ENCODE peak calls at places on chromosome 4, in nine cellular contexts. Z is astrocyte, G is foreskin fibroblast, C is brain microvascular endothelial cell, L is upper lobe of right lung, X is endodermal cell, Y is tibial artery, B is NB4, O is fibroblast of pulmonary artery. U is an unnamed sample.

GRCh38 chr4:142126890-142127497 is 490.6 kb downstream of the IL15 start:
- DNase-seq in Z (peak), C (peak), O (peak), L (no peak), Y (peak), G (peak), B (peak), X (peak), U (peak)

GRCh38 chr4:33494150-33494549 is 2750.2 kb downstream of the ARAP2 start:
- DNase-seq in Z (peak), G (peak), L (no peak), X (no peak), C (no peak), O (peak), Y (no peak), B (peak), U (peak)

GRCh38 chr4:47744253-47744652 is 93.6 kb downstream of the CORIN start:
- DNase-seq in B (no peak), O (no peak), Y (no peak), X (no peak), Z (no peak), L (no peak), G (no peak), C (no peak), U (peak)

GRCh38 chr4:65502151-65502691 is 168.1 kb downstream of the EPHA5 start:
- DNase-seq in X (no peak), Y (no peak), O (peak), L (no peak), B (no peak), Z (peak), G (no peak), C (peak), U (peak)

GRCh38 chr4:149790172-149790907 is 25.3 kb downstream of the IQCM start:
- DNase-seq in B (peak), Z (no peak), X (no peak), C (no peak), G (peak), Y (no peak), O (peak), L (no peak), U (peak)

GRCh38 chr4:158970786-158971185 is 132.1 kb upstream of the RAPGEF2 start:
- DNase-seq in C (no peak), L (no peak), Y (no peak), B (no peak), X (no peak), Z (peak), G (no peak), O (no peak), U (no peak)

GRCh38 chr4:73679836-73680235 is 59.6 kb upstream of the RASSF6 start:
- DNase-seq in X (no peak), G (peak), Y (no peak), O (peak), C (no peak), B (no peak), L (no peak), Z (peak), U (peak)

GRCh38 chr4:1721003-1721665 is at the start of the genes TACC3 and TMEM129:
- DNase-seq in G (peak), L (peak), Y (peak), B (peak), O (peak), C (peak), Z (peak), X (peak), U (peak)

GRCh38 chr4:48337726-48338125 is 3.6 kb upstream of the SLAIN2 start:
- DNase-seq in Y (no peak), Z (no peak), G (no peak), L (no peak), B (peak), C (no peak), O (no peak), X (no peak), U (no peak)

GRCh38 chr4:13541720-13542576 is 2.4 kb downstream of the NKX3-2 start:
- DNase-seq in C (no peak), Y (no peak), G (no peak), Z (no peak), O (no peak), X (peak), L (no peak), B (no peak), U (no peak)

GRCh38 chr4:8046925-8047541 is 107.4 kb upstream of the AFAP1 start:
- DNase-seq in X (no peak), L (no peak), O (no peak), G (no peak), B (peak), Y (no peak), C (no peak), Z (no peak), U (no peak)

GRCh38 chr4:87835192-87835591 is 2.4 kb downstream of the MEPE start:
- DNase-seq in Z (no peak), G (no peak), L (no peak), X (no peak), Y (no peak), O (no peak), B (no peak), C (no peak), U (no peak)

GRCh38 chr4:105937759-105938158 is 42.5 kb downstream of the NPNT start:
- DNase-seq in O (no peak), B (no peak), C (no peak), L (no peak), X (no peak), G (no peak), Y (no peak), Z (no peak), U (no peak)

GRCh38 chr4:133162941-133163340 is 13.8 kb downstream of the PCDH10 start:
- DNase-seq in L (no peak), B (no peak), Z (no peak), Y (no peak), C (no peak), O (no peak), X (peak), G (no peak), U (no peak)

GRCh38 chr4:46844325-46844917 is 64.6 kb downstream of the COX7B2 start:
- DNase-seq in C (peak), L (no peak), Z (peak), X (peak), B (peak), Y (peak), G (peak), O (peak), U (peak)

GRCh38 chr4:891747-892146 is 40.4 kb downstream of the GAK start:
- DNase-seq in C (no peak), G (no peak), L (no peak), O (peak), Y (no peak), Z (no peak), X (peak), B (peak), U (peak)

GRCh38 chr4:102501176-102501634 is at the start of gene NFKB1:
- DNase-seq in Y (peak), L (peak), O (peak), C (peak), X (no peak), Z (peak), B (peak), G (peak), U (peak)

DNA sequence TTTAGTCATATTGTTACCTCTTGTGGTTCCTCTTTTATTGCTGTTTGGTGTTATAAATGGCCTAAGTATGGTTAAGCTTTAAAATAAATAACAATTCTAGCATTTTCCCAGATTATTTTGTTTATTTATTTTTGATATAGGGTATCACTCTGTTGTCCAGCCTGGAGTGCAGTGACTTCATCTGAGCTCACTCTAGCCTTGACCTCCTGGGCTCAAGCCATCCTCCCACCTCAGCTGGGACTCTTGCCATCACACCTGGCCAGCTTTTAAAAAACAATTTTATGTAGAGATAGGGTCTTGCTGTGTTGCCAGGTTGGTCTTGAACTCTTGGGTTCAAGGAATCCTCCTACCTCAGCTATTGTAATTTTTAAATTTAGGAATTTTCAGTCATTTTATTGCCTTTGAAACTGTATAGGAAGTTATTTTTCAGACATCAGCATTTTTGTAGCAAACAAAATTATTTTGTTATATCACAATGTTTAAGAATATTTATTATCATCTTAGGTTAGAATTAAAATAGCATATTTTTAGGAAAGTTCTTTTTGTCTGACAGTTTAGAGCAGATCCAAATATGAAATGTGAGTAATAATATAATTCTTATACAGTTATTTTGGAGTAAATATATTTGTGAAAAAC is 66.3 kb upstream of the RHOH start:
- DNase-seq in O (no peak), X (no peak), Z (no peak), Y (no peak), B (no peak), G (no peak), L (no peak), C (no peak), U (no peak)
- TF ChIP-seq CTCF in O (no peak), X (no peak), Z (no peak), Y (no peak), B (no peak), G (no peak), L (no peak), C (no peak), U (no peak)

DNA sequence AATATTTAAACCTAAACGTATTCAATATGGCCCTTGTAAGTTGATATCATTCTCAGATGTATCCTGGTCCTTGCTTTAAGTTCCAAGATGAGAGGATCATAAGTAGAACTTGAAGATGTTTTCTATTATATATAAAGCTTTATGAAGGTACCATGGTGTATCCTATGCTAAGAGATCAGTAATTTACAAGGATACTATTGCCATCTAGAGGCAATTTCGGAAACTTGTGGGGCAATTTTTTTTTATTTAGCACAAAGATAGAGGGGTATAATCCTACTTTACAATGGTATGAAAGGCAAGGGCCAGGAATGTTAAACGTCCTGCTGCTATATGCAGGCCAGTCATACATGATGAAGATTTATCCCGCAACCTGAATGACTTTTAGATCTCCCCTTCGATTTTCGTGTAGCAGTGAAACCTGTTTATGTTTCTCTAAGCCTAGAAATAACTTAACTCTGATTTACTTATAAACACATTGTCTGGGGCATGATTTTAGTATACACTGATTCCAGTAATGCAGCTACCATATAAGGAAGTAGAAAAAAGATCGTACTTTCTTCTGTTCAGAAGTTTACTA is 2.5 kb downstream of the SLC25A31 start:
- DNase-seq in Y (no peak), Z (peak), L (no peak), X (no peak), G (peak), O (peak), B (peak), C (peak), U (peak)
- H3K4me3 ChIP-seq in Y (no peak), Z (no peak), L (no peak), X (no peak), G (no peak), O (no peak), B (no peak), C (no peak), U (no peak)

GRCh38 chr4:77120888-77121508 is 36.0 kb upstream of the CCNG2 start:
- DNase-seq in B (peak), G (no peak), C (no peak), Y (no peak), L (no peak), X (no peak), O (no peak), Z (no peak), U (no peak)
- TF ChIP-seq CTCF in B (no peak), G (no peak), C (peak), Y (no peak), L (no peak), X (peak), O (no peak), Z (no peak), U (no peak)

GRCh38 chr4:24801136-24801855 is 5.9 kb downstream of the SOD3 start:
- DNase-seq in X (no peak), L (no peak), B (no peak), Y (no peak), C (no peak), G (no peak), O (no peak), Z (no peak), U (no peak)

GRCh38 chr4:24799196-24799543 is 3.8 kb downstream of the SOD3 start:
- DNase-seq in G (no peak), C (no peak), O (no peak), Y (no peak), X (no peak), L (no peak), Z (no peak), B (no peak), U (no peak)

GRCh38 chr4:24800273-24800880 is 5.0 kb downstream of the SOD3 start:
- DNase-seq in G (no peak), B (peak), Z (no peak), C (no peak), Y (no peak), O (no peak), X (peak), L (no peak), U (no peak)

GRCh38 chr4:24798036-24798610 is 2.8 kb downstream of the SOD3 start:
- DNase-seq in Z (no peak), L (no peak), O (no peak), Y (no peak), G (no peak), B (no peak), C (no peak), X (no peak), U (no peak)

GRCh38 chr4:24799544-24800272 is 4.3 kb downstream of the SOD3 start:
- DNase-seq in O (no peak), C (no peak), Z (no peak), G (no peak), Y (no peak), B (no peak), X (peak), L (no peak), U (no peak)
- H3K4me3 ChIP-seq in O (no peak), C (peak), Z (no peak), G (no peak), Y (peak), B (no peak), X (no peak), L (no peak), U (no peak)

GRCh38 chr4:55431710-55432336 is 36.1 kb downstream of the TMEM165 start:
- DNase-seq in Z (no peak), L (no peak), B (no peak), X (no peak), G (no peak), C (no peak), O (no peak), Y (no peak), U (no peak)

GRCh38 chr4:55437356-55437796 is 41.6 kb downstream of the TMEM165 start:
- DNase-seq in Y (no peak), C (peak), O (peak), B (no peak), Z (peak), G (no peak), X (no peak), L (no peak), U (peak)

GRCh38 chr4:55437823-55438222 is 42.1 kb downstream of the TMEM165 start:
- DNase-seq in X (no peak), L (no peak), Y (no peak), B (no peak), Z (no peak), O (no peak), C (no peak), G (no peak), U (no peak)

GRCh38 chr4:55438314-55438713 is 42.6 kb downstream of the TMEM165 start:
- DNase-seq in O (no peak), X (no peak), G (no peak), Z (no peak), Y (no peak), C (no peak), L (no peak), B (no peak), U (no peak)

GRCh38 chr4:55435136-55435535 is 39.4 kb downstream of the TMEM165 start:
- DNase-seq in O (peak), X (no peak), C (no peak), G (peak), L (no peak), Z (no peak), Y (no peak), B (no peak), U (peak)
- TF ChIP-seq CTCF in O (peak), X (peak), C (peak), G (peak), L (peak), Z (peak), Y (no peak), B (no peak), U (peak)

DNA sequence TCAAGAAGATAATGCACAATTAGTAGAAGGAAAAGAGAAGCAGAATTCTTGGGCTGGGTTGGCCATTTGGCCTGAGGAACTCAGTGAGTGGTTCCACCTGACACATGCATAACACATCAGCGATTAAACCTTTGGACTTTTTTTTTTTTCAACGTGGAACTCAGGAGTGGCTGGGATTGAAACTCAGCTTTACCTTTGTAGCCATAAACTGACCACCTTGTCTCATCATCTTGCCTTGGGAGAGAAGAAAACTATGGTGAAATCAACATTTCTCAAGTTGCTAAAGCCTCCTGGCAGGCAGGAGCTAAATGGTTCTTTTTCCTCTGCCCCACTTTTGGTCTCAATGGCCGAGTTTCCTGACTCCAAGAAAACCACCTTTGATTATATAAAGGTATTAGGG is 16.3 kb downstream of the PTTG2 start:
- DNase-seq in X (no peak), O (no peak), G (no peak), B (no peak), Y (no peak), C (no peak), Z (no peak), L (no peak), U (peak)
- H3K4me3 ChIP-seq in X (peak), O (peak), G (peak), B (peak), Y (peak), C (peak), Z (peak), L (peak), U (peak)

DNA sequence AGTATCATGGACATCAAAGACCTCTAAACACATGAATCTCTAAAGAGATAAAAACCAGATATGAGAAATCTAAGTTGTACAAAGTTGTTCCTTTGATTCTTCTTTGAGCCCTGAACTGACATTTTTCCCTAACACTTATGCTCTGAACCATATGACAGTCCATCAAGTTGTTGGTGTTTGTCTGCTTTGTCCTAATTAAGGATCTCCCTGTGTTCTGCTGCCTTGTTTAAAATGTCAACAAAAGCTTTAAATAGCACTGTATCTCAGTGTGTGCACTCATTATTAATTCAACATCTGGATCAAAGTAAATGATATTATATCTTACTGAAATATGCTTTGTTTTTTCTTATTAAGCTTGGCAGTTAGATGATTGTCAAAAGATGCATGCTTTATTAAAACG is 321.8 kb downstream of the MAPK10 start:
- DNase-seq in B (no peak), L (no peak), Z (no peak), Y (no peak), X (no peak), G (no peak), C (no peak), O (no peak), U (no peak)
- TF ChIP-seq CTCF in B (no peak), L (no peak), Z (no peak), Y (no peak), X (no peak), G (no peak), C (no peak), O (no peak), U (no peak)

DNA sequence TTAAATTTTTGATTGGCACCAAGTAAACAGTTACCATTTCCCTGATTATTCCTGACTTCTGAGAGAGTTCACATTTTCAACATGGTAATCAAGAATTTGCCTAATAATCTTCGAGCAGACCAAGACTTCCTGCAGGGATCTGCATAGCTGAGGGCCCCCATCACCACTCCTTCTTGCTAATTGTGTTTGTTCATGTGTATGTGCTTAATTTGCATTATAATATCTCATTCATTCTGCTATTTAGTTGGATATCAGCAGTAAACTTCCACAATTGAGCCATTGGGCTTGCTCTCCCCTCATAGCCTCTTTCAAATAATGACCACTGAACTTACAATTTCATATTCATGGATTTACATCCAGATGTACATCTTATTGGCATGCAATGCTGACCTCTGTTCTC is 292.5 kb downstream of the SPATA18 start:
- DNase-seq in L (no peak), Z (no peak), X (no peak), C (no peak), G (no peak), Y (no peak), O (no peak), B (no peak), U (no peak)
- H3K4me3 ChIP-seq in L (no peak), Z (no peak), X (no peak), C (no peak), G (no peak), Y (no peak), O (no peak), B (no peak), U (no peak)

GRCh38 chr4:39976141-39976944 is 1.4 kb downstream of the PDS5A start:
- DNase-seq in Z (peak), X (peak), C (peak), L (peak), O (peak), B (peak), Y (peak), G (peak), U (peak)
- TF ChIP-seq CTCF in Z (peak), X (peak), C (peak), L (peak), O (peak), B (peak), Y (peak), G (peak), U (peak)

U was measured in cardiac fibroblast.